ENCODE peak calls at places on chromosome 1, in seven cellular contexts. P is body of pancreas, V is thyroid gland, T is right lobe of liver, A is uterus, Z is IMR-90, D is heart left ventricle. O is an unnamed sample.

GRCh38 chr1:41611932-41612450 is 127.5 kb upstream of the EDN2 start:
- DNase-seq in P (no peak), V (no peak), T (no peak), A (no peak), Z (no peak), D (no peak), O (no peak)

GRCh38 chr1:224592636-224593579 is 23.2 kb upstream of the CNIH3 start:
- DNase-seq in P (peak), V (no peak), T (no peak), A (no peak), Z (peak), D (no peak), O (no peak)

GRCh38 chr1:245434285-245434684 is 279.5 kb downstream of the KIF26B start:
- DNase-seq in P (no peak), V (no peak), T (no peak), A (no peak), Z (no peak), D (no peak), O (no peak)

GRCh38 chr1:51583532-51583931 is 33.4 kb upstream of the OSBPL9 start:
- DNase-seq in P (peak), V (peak), T (no peak), A (no peak), Z (peak), D (peak), O (no peak)

GRCh38 chr1:87295720-87296119 is 33.0 kb upstream of the LMO4 start:
- DNase-seq in P (no peak), V (no peak), T (no peak), A (no peak), Z (no peak), D (no peak), O (no peak)

GRCh38 chr1:44596511-44596910 is 77.8 kb downstream of the TMEM53 start:
- DNase-seq in P (no peak), V (no peak), T (no peak), A (no peak), Z (no peak), D (no peak), O (no peak)

GRCh38 chr1:10906866-10907519 is 105.5 kb upstream of the TARDBP start:
- DNase-seq in P (no peak), V (no peak), T (no peak), A (no peak), Z (no peak), D (no peak), O (peak)

GRCh38 chr1:91736146-91736998 is 149.6 kb downstream of the TGFBR3 start:
- DNase-seq in P (no peak), V (peak), T (no peak), A (no peak), Z (peak), D (no peak), O (no peak)

GRCh38 chr1:220887202-220887867 is 8.1 kb downstream of the HLX start:
- DNase-seq in P (no peak), V (no peak), T (peak), A (no peak), Z (no peak), D (no peak), O (peak)

GRCh38 chr1:56688522-56689026 is 43.5 kb downstream of the PRKAA2 start:
- DNase-seq in P (no peak), V (no peak), T (no peak), A (no peak), Z (peak), D (no peak), O (no peak)

GRCh38 chr1:154237435-154237834 is 16.7 kb downstream of the UBAP2L start:
- DNase-seq in P (no peak), V (no peak), T (no peak), A (no peak), Z (no peak), D (no peak), O (no peak)

GRCh38 chr1:216221260-216221700 is 202.0 kb downstream of the USH2A start:
- DNase-seq in P (peak), V (peak), T (no peak), A (no peak), Z (peak), D (no peak), O (no peak)

GRCh38 chr1:29974345-29974744 is 738.0 kb downstream of the PTPRU start:
- DNase-seq in P (no peak), V (no peak), T (no peak), A (no peak), Z (peak), D (no peak), O (no peak)

GRCh38 chr1:65979145-65979544 is 186.4 kb downstream of the PDE4B start:
- DNase-seq in P (peak), V (no peak), T (no peak), A (no peak), Z (peak), D (no peak), O (no peak)

GRCh38 chr1:100543640-100544039 is 5.7 kb downstream of the GPR88 start:
- DNase-seq in P (peak), V (no peak), T (no peak), A (no peak), Z (no peak), D (no peak), O (no peak)

GRCh38 chr1:6272476-6273270 is 11.8 kb upstream of the GPR153 start:
- DNase-seq in P (no peak), V (no peak), T (no peak), A (no peak), Z (no peak), D (no peak), O (no peak)

GRCh38 chr1:63799810-63800209 is 26.0 kb downstream of the ROR1 start:
- DNase-seq in P (no peak), V (no peak), T (no peak), A (peak), Z (peak), D (no peak), O (no peak)

GRCh38 chr1:85200367-85200869 is 398 bp downstream of the SYDE2 start:
- DNase-seq in P (no peak), V (peak), T (no peak), A (peak), Z (no peak), D (no peak), O (no peak)

GRCh38 chr1:53687426-53687825 is 51.5 kb downstream of the GLIS1 start:
- DNase-seq in P (no peak), V (no peak), T (no peak), A (no peak), Z (no peak), D (no peak), O (no peak)

GRCh38 chr1:248243204-248243603 is 12.0 kb downstream of the OR2M4 start:
- DNase-seq in P (peak), V (peak), T (no peak), A (no peak), Z (peak), D (no peak), O (peak)

GRCh38 chr1:8448906-8449661 is 131.2 kb downstream of the SLC45A1 start:
- DNase-seq in P (peak), V (peak), T (no peak), A (no peak), Z (peak), D (no peak), O (no peak)

GRCh38 chr1:29417971-29418370 is 181.6 kb downstream of the PTPRU start:
- DNase-seq in P (no peak), V (no peak), T (no peak), A (no peak), Z (no peak), D (no peak), O (no peak)

GRCh38 chr1:108570128-108570527 is 10.2 kb downstream of the EEIG2 start:
- DNase-seq in P (no peak), V (no peak), T (no peak), A (no peak), Z (peak), D (no peak), O (no peak)

GRCh38 chr1:109466440-109467300 is at the start of gene SYPL2:
- DNase-seq in P (peak), V (peak), T (peak), A (peak), Z (peak), D (peak), O (peak)

GRCh38 chr1:201939271-201939973 is 6.9 kb downstream of the LMOD1 start:
- DNase-seq in P (no peak), V (no peak), T (no peak), A (no peak), Z (no peak), D (no peak), O (no peak)

GRCh38 chr1:201933840-201934430 is 12.4 kb downstream of the LMOD1 start:
- DNase-seq in P (no peak), V (no peak), T (no peak), A (no peak), Z (peak), D (no peak), O (no peak)

GRCh38 chr1:201941420-201942128 is 4.8 kb downstream of the LMOD1 start:
- DNase-seq in P (no peak), V (peak), T (no peak), A (peak), Z (no peak), D (no peak), O (no peak)

GRCh38 chr1:201938440-201939005 is 7.8 kb downstream of the LMOD1 start:
- DNase-seq in P (no peak), V (no peak), T (no peak), A (no peak), Z (no peak), D (no peak), O (no peak)

GRCh38 chr1:201937624-201938212 is 8.6 kb downstream of the LMOD1 start:
- DNase-seq in P (no peak), V (no peak), T (no peak), A (no peak), Z (peak), D (no peak), O (no peak)
- H3K4me3 ChIP-seq in P (no peak), V (no peak), T (no peak), A (no peak), Z (no peak), D (no peak), O (no peak)

GRCh38 chr1:180247061-180247460 is 17.0 kb downstream of the LHX4 start:
- DNase-seq in P (no peak), V (no peak), T (no peak), A (no peak), Z (peak), D (no peak), O (no peak)
- TF ChIP-seq POLR2A in P (no peak), V (no peak), T (no peak), A (no peak), Z (no peak), D (no peak), O (no peak)

GRCh38 chr1:24094554-24094953 is 17.4 kb downstream of the MYOM3 start:
- DNase-seq in P (no peak), V (no peak), T (no peak), A (no peak), Z (no peak), D (no peak), O (no peak)
- TF ChIP-seq CTCF in P (no peak), V (no peak), T (no peak), A (no peak), Z (no peak), D (no peak), O (no peak)

GRCh38 chr1:89631756-89632155 is 1.2 kb upstream of the LRRC8C start:
- DNase-seq in P (no peak), V (no peak), T (no peak), A (no peak), Z (no peak), D (no peak), O (no peak)
- H3K4me3 ChIP-seq in P (no peak), V (no peak), T (no peak), A (peak), Z (no peak), D (peak), O (no peak)

DNA sequence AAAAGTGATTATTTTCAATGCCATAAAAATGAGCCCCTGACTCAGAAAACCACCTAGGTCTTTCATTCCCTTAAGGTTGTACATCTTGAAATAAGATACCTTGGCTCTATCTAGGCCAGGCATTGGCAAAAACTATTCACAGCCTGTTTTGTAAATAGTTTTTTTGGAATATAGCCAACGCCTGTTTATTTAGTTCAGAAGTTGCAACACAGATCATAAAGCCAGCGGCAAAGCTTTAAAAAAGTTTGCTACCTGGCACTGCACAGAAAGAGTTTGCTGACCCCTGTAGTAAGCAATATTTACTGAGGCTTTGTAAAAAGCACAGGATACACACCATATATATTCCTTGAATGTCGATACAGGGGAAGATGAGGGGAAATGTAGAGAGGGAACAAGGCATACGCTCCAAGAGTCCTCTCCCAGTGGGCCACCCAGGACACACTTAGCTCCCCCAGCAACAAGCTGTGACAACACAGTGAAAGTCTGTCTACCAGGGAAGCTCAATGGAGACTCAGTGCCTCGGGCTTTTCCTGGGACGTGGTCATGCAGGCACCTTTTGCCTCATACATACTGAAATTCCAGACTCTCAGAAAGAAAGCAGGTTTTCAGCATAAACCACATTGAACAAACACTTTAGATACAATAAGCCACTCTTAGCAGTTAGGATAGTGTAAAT is 20.5 kb downstream of the TARBP1 start:
- DNase-seq in P (no peak), V (no peak), T (no peak), A (no peak), Z (no peak), D (no peak), O (no peak)
- TF ChIP-seq POLR2A in P (no peak), V (no peak), T (no peak), A (no peak), Z (no peak), D (no peak), O (no peak)

GRCh38 chr1:74271503-74271902 is 36.3 kb downstream of the TNNI3K start:
- DNase-seq in P (no peak), V (no peak), T (no peak), A (no peak), Z (no peak), D (no peak), O (no peak)
- TF ChIP-seq CTCF in P (no peak), V (no peak), T (no peak), A (no peak), Z (no peak), D (no peak), O (no peak)

O was measured in spleen.